ENCODE peak calls at places on chromosome 18, in eight cellular contexts. K is AG20443, D is lower leg skin, U is AG09319, E is GM13976, Z is NAMALWA, W is hypothalamus, Y is HCEC 1CT. X is an unnamed sample.

GRCh38 chr18:10252494-10252893 is 201.9 kb upstream of the APCDD1 start:
- DNase-seq in D (no peak), K (no peak), Y (no peak), U (no peak), E (no peak), Z (no peak), W (no peak), X (no peak)

GRCh38 chr18:58449366-58449935 is 179.4 kb downstream of the ALPK2 start:
- DNase-seq in Y (peak), W (no peak), E (no peak), U (no peak), D (no peak), Z (no peak), K (peak), X (peak)

GRCh38 chr18:21452808-21453511 is 147.5 kb downstream of the ESCO1 start:
- DNase-seq in E (no peak), D (no peak), W (no peak), Z (no peak), K (no peak), U (no peak), Y (no peak), X (no peak)

GRCh38 chr18:63292844-63293683 is 26.5 kb downstream of the BCL2 start:
- DNase-seq in U (no peak), Y (no peak), E (peak), D (no peak), W (no peak), Z (peak), K (no peak), X (no peak)

GRCh38 chr18:5668087-5668715 is 124.4 kb upstream of the EPB41L3 start:
- DNase-seq in K (no peak), E (no peak), Y (no peak), U (no peak), W (no peak), Z (no peak), D (no peak), X (no peak)

GRCh38 chr18:43620936-43621335 is 343.6 kb upstream of the SYT4 start:
- DNase-seq in Z (peak), K (peak), Y (peak), D (no peak), U (no peak), W (no peak), E (peak), X (peak)

GRCh38 chr18:32057624-32058165 is 34.0 kb upstream of the RNF138 start:
- DNase-seq in E (no peak), U (no peak), K (no peak), Y (no peak), Z (no peak), D (no peak), W (no peak), X (peak)

GRCh38 chr18:34521040-34521439 is 189.1 kb upstream of the DTNA start:
- DNase-seq in K (no peak), Z (no peak), E (no peak), U (no peak), Y (no peak), W (no peak), D (no peak), X (no peak)

GRCh38 chr18:31206064-31206463 is 43.4 kb upstream of the DSC1 start:
- DNase-seq in Y (no peak), K (no peak), U (no peak), D (no peak), W (no peak), E (no peak), Z (no peak), X (no peak)

GRCh38 chr18:22282311-22283235 is 113.2 kb downstream of the GATA6 start:
- DNase-seq in U (peak), D (no peak), E (no peak), Z (no peak), K (peak), Y (peak), W (no peak), X (peak)

GRCh38 chr18:35463050-35463449 is 34.7 kb downstream of the INO80C start:
- DNase-seq in Y (no peak), K (no peak), U (no peak), W (no peak), E (no peak), Z (no peak), D (no peak), X (no peak)

GRCh38 chr18:2998644-2999043 is 14.3 kb downstream of the LPIN2 start:
- DNase-seq in Z (no peak), W (no peak), D (no peak), Y (no peak), U (no peak), K (no peak), E (no peak), X (no peak)

GRCh38 chr18:74806073-74806472 is 208.4 kb downstream of the ZNF407 start:
- DNase-seq in W (no peak), Y (no peak), E (no peak), K (no peak), D (no peak), Z (no peak), U (no peak), X (peak)

GRCh38 chr18:5413447-5413846 is 117.9 kb upstream of the ZBTB14 start:
- DNase-seq in K (no peak), E (no peak), W (no peak), D (no peak), Y (peak), U (no peak), Z (no peak), X (peak)